ENCODE peak calls at places on chromosomes 5 and 9, in ten cellular contexts. O is NCI-H2081; Y is left colon; H is NCI-H748 treated with DMSO at 0.1 percent for 48 hours; R is stimulated activated CD4-positive, alpha-beta T cell treated with anti-CD3 and anti-CD28 coated beads, Interleukin-12 subunit alpha, Interleukin-12 subunit beta, amount 100 ng/mL, for 24 hours; E is effector memory CD8-positive, alpha-beta T cell; V is aorta; P is SW 1271; M is Right ventricle myocardium inferior; N is CD8-positive, alpha-beta T cell. I is an unnamed sample.

GRCh38 chr5:56409331-56410190 is 176.4 kb upstream of the ANKRD55 start:
- DNase-seq in O (no peak), Y (no peak), H (no peak), R (no peak), E (no peak), V (no peak), P (no peak), M (no peak), N (no peak), I (peak)

GRCh38 chr9:110170728-110171257 is 37.2 kb downstream of the C9orf152 start:
- DNase-seq in O (no peak), Y (no peak), H (no peak), R (no peak), E (no peak), V (no peak), P (no peak), M (no peak), N (no peak), I (no peak)

GRCh38 chr9:108580021-108580439 is 275.8 kb downstream of the ACTL7B start:
- DNase-seq in O (no peak), Y (peak), H (no peak), R (no peak), E (no peak), V (no peak), P (no peak), M (no peak), N (no peak), I (no peak)

GRCh38 chr9:113919825-113920224 is 43.7 kb downstream of the ZNF618 start:
- DNase-seq in O (no peak), Y (no peak), H (no peak), R (no peak), E (no peak), V (no peak), P (no peak), M (no peak), N (no peak), I (no peak)

GRCh38 chr9:96320749-96321280 is 18.8 kb upstream of the HSD17B3 start:
- DNase-seq in O (no peak), Y (no peak), H (no peak), R (no peak), E (no peak), V (no peak), P (no peak), M (no peak), N (no peak), I (no peak)

GRCh38 chr5:88113429-88113828 is 155.2 kb downstream of the TMEM161B start:
- DNase-seq in O (no peak), Y (no peak), H (no peak), R (no peak), E (no peak), V (no peak), P (no peak), M (no peak), N (no peak), I (no peak)

GRCh38 chr5:179143446-179143845 is 83.3 kb downstream of the ZNF354C start:
- DNase-seq in O (no peak), Y (no peak), H (no peak), R (no peak), E (no peak), V (peak), P (no peak), M (no peak), N (no peak), I (peak)

GRCh38 chr5:153572393-153572930 is 82.0 kb downstream of the GRIA1 start:
- DNase-seq in O (no peak), Y (no peak), H (no peak), R (no peak), E (no peak), V (no peak), P (no peak), M (no peak), N (no peak), I (peak)

GRCh38 chr9:100196215-100196614 is 97.2 kb downstream of the INVS start:
- DNase-seq in O (no peak), Y (no peak), H (no peak), R (no peak), E (no peak), V (no peak), P (no peak), M (no peak), N (no peak), I (no peak)

GRCh38 chr5:124628721-124629596 is 117.5 kb downstream of the ZNF608 start:
- DNase-seq in O (no peak), Y (no peak), H (no peak), R (no peak), E (no peak), V (no peak), P (no peak), M (no peak), N (no peak), I (peak)

GRCh38 chr5:141716009-141716408 is 34.0 kb upstream of the ARAP3 start:
- DNase-seq in O (no peak), Y (no peak), H (no peak), R (no peak), E (no peak), V (no peak), P (no peak), M (no peak), N (no peak), I (no peak)

GRCh38 chr9:134344068-134344820 is 18.0 kb downstream of the RXRA start:
- DNase-seq in O (no peak), Y (no peak), H (no peak), R (no peak), E (peak), V (no peak), P (no peak), M (peak), N (peak), I (peak)